ENCODE peak calls at places on chromosomes 4 and X, in four cellular contexts. One of them, this sample, is unnamed.

GRCh38 chrX:42079968-42080367 is 156.6 kb upstream of the CASK start:
- DNase-seq in RWPE2: no peak
- DNase-seq in transverse colon: no peak
- DNase-seq in cardiac fibroblast: no peak
- DNase-seq in this sample: no peak

GRCh38 chr4:55468724-55469123 is 73.0 kb downstream of the TMEM165 start:
- DNase-seq in RWPE2: no peak
- DNase-seq in transverse colon: no peak
- DNase-seq in cardiac fibroblast: peak
- DNase-seq in this sample: peak

GRCh38 chrX:115639481-115639880 is 78.5 kb downstream of the PLS3 start:
- DNase-seq in RWPE2: no peak
- DNase-seq in transverse colon: no peak
- DNase-seq in cardiac fibroblast: no peak
- DNase-seq in this sample: no peak

GRCh38 chr4:2417196-2417764 is 1.2 kb downstream of the ZFYVE28 start:
- DNase-seq in transverse colon: no peak
- DNase-seq in cardiac fibroblast: no peak
- DNase-seq in RWPE2: no peak
- DNase-seq in this sample: no peak

GRCh38 chr4:103718993-103719319 is 829 bp downstream of the TACR3 start:
- DNase-seq in RWPE2: no peak
- DNase-seq in transverse colon: no peak
- DNase-seq in cardiac fibroblast: no peak
- DNase-seq in this sample: peak

GRCh38 chrX:153571159-153571908 is 27.6 kb downstream of the CCNQ start:
- DNase-seq in transverse colon: no peak
- DNase-seq in RWPE2: no peak
- DNase-seq in cardiac fibroblast: no peak
- DNase-seq in this sample: no peak

GRCh38 chr4:181685461-181685860 is 557.7 kb upstream of the TENM3 start:
- DNase-seq in cardiac fibroblast: peak
- DNase-seq in RWPE2: no peak
- DNase-seq in transverse colon: no peak
- DNase-seq in this sample: peak

GRCh38 chrX:118644378-118644777 is 83.0 kb upstream of the IL13RA1 start:
- DNase-seq in RWPE2: no peak
- DNase-seq in transverse colon: no peak
- DNase-seq in cardiac fibroblast: peak
- DNase-seq in this sample: peak

GRCh38 chrX:109840585-109840984 is 107.5 kb upstream of the ACSL4 start:
- DNase-seq in cardiac fibroblast: peak
- DNase-seq in RWPE2: peak
- DNase-seq in transverse colon: peak
- DNase-seq in this sample: peak

GRCh38 chr4:2937146-2937857 is 25.9 kb downstream of the NOP14 start:
- DNase-seq in RWPE2: peak
- DNase-seq in cardiac fibroblast: peak
- DNase-seq in transverse colon: peak
- DNase-seq in this sample: peak

GRCh38 chr4:35885081-35885480 is 359.2 kb downstream of the ARAP2 start:
- DNase-seq in transverse colon: no peak
- DNase-seq in cardiac fibroblast: no peak
- DNase-seq in RWPE2: no peak
- DNase-seq in this sample: peak

GRCh38 chr4:143202824-143203223 is 18.1 kb downstream of the USP38 start:
- DNase-seq in cardiac fibroblast: peak
- DNase-seq in RWPE2: no peak
- DNase-seq in transverse colon: no peak
- DNase-seq in this sample: peak

GRCh38 chrX:72461288-72461687 is 111.4 kb downstream of the HDAC8 start:
- DNase-seq in RWPE2: no peak
- DNase-seq in transverse colon: no peak
- DNase-seq in cardiac fibroblast: no peak
- DNase-seq in this sample: no peak

GRCh38 chr4:498328-498919 is 532 bp downstream of the ZNF721 start:
- DNase-seq in transverse colon: no peak
- DNase-seq in cardiac fibroblast: peak
- DNase-seq in RWPE2: no peak
- DNase-seq in this sample: no peak

GRCh38 chr4:123616970-123617392 is 220.4 kb downstream of the SPRY1 start:
- DNase-seq in RWPE2: no peak
- DNase-seq in cardiac fibroblast: peak
- DNase-seq in transverse colon: peak
- DNase-seq in this sample: no peak

GRCh38 chrX:82813671-82814078 is 694.4 kb upstream of the POU3F4 start:
- DNase-seq in cardiac fibroblast: peak
- DNase-seq in RWPE2: peak
- DNase-seq in transverse colon: no peak
- DNase-seq in this sample: peak

GRCh38 chr4:143381171-143382118 is 44.8 kb downstream of the GAB1 start:
- DNase-seq in cardiac fibroblast: peak
- DNase-seq in RWPE2: no peak
- DNase-seq in transverse colon: peak
- DNase-seq in this sample: peak

GRCh38 chrX:96909291-96909690 is 25.6 kb downstream of the RPA4 start:
- DNase-seq in transverse colon: no peak
- DNase-seq in cardiac fibroblast: peak
- DNase-seq in RWPE2: no peak
- DNase-seq in this sample: no peak

GRCh38 chrX:128287693-128288092 is 235.5 kb upstream of the ACTRT1 start:
- DNase-seq in RWPE2: no peak
- DNase-seq in cardiac fibroblast: no peak
- DNase-seq in transverse colon: no peak
- DNase-seq in this sample: peak

GRCh38 chr4:76473186-76473585 is 38.2 kb downstream of the SHROOM3 start:
- DNase-seq in transverse colon: no peak
- DNase-seq in cardiac fibroblast: no peak
- DNase-seq in RWPE2: no peak
- DNase-seq in this sample: peak

GRCh38 chr4:110532901-110533589 is 57.1 kb downstream of the ENPEP start:
- DNase-seq in cardiac fibroblast: no peak
- DNase-seq in RWPE2: no peak
- DNase-seq in transverse colon: no peak
- DNase-seq in this sample: no peak

GRCh38 chrX:131067846-131068745 is 9.9 kb downstream of the ARHGAP36 start:
- DNase-seq in cardiac fibroblast: no peak
- DNase-seq in RWPE2: no peak
- DNase-seq in transverse colon: no peak
- DNase-seq in this sample: no peak

GRCh38 chr4:55329012-55329411 is 17.0 kb upstream of the SRD5A3 start:
- DNase-seq in transverse colon: no peak
- DNase-seq in RWPE2: no peak
- DNase-seq in cardiac fibroblast: no peak
- DNase-seq in this sample: peak

GRCh38 chr4:38804654-38805295 is at the start of gene TLR1:
- DNase-seq in cardiac fibroblast: peak
- DNase-seq in RWPE2: no peak
- DNase-seq in transverse colon: no peak
- DNase-seq in this sample: peak

GRCh38 chr4:82753725-82754410 is 44.7 kb downstream of the SCD5 start:
- DNase-seq in RWPE2: no peak
- DNase-seq in transverse colon: no peak
- DNase-seq in cardiac fibroblast: no peak
- DNase-seq in this sample: peak

GRCh38 chr4:103032575-103032974 is 13.1 kb upstream of the SLC9B1 start:
- DNase-seq in cardiac fibroblast: peak
- DNase-seq in transverse colon: peak
- DNase-seq in RWPE2: no peak
- DNase-seq in this sample: peak

GRCh38 chr4:3354455-3354811 is 61.6 kb downstream of the RGS12 start:
- DNase-seq in cardiac fibroblast: no peak
- DNase-seq in transverse colon: no peak
- DNase-seq in RWPE2: no peak
- DNase-seq in this sample: no peak

GRCh38 chrX:44904542-44905115 is 31.6 kb downstream of the KDM6A start:
- DNase-seq in RWPE2: no peak
- DNase-seq in transverse colon: no peak
- DNase-seq in cardiac fibroblast: no peak
- DNase-seq in this sample: no peak

GRCh38 chrX:101450052-101450451 is 35.2 kb upstream of the ARMCX4 start:
- DNase-seq in RWPE2: no peak
- DNase-seq in cardiac fibroblast: no peak
- DNase-seq in transverse colon: no peak
- DNase-seq in this sample: no peak

GRCh38 chr4:52713456-52713937 is 37.7 kb downstream of the ERVMER34-1 start:
- DNase-seq in transverse colon: no peak
- DNase-seq in RWPE2: no peak
- DNase-seq in cardiac fibroblast: no peak
- DNase-seq in this sample: no peak

GRCh38 chr4:155908187-155909139 is 5.0 kb downstream of the TDO2 start:
- DNase-seq in cardiac fibroblast: no peak
- DNase-seq in transverse colon: no peak
- DNase-seq in RWPE2: no peak
- DNase-seq in this sample: no peak

GRCh38 chrX:41350150-41350975 is 16.4 kb downstream of the DDX3X start:
- DNase-seq in RWPE2: no peak
- DNase-seq in cardiac fibroblast: peak
- DNase-seq in transverse colon: no peak
- DNase-seq in this sample: no peak

GRCh38 chrX:18654873-18655836 is 16.8 kb downstream of the RS1 start:
- DNase-seq in cardiac fibroblast: peak
- DNase-seq in transverse colon: no peak
- DNase-seq in RWPE2: no peak
- DNase-seq in this sample: no peak

GRCh38 chr4:126364290-126364978 is 1049.7 kb downstream of the FAT4 start:
- DNase-seq in transverse colon: no peak
- DNase-seq in cardiac fibroblast: peak
- DNase-seq in RWPE2: no peak
- DNase-seq in this sample: no peak

GRCh38 chrX:65985922-65986588 is 53.8 kb downstream of the VSIG4 start:
- DNase-seq in cardiac fibroblast: peak
- DNase-seq in RWPE2: no peak
- DNase-seq in transverse colon: peak
- DNase-seq in this sample: peak

GRCh38 chr4:4922441-4922840 is 63.0 kb downstream of the MSX1 start:
- DNase-seq in cardiac fibroblast: no peak
- DNase-seq in RWPE2: no peak
- DNase-seq in transverse colon: no peak
- DNase-seq in this sample: no peak

GRCh38 chr4:4919926-4920325 is 60.5 kb downstream of the MSX1 start:
- DNase-seq in RWPE2: no peak
- DNase-seq in transverse colon: no peak
- DNase-seq in cardiac fibroblast: no peak
- DNase-seq in this sample: no peak

GRCh38 chr4:4923208-4923607 is 63.7 kb downstream of the MSX1 start:
- DNase-seq in cardiac fibroblast: no peak
- DNase-seq in RWPE2: no peak
- DNase-seq in transverse colon: no peak
- DNase-seq in this sample: no peak

GRCh38 chr4:4918067-4918466 is 58.6 kb downstream of the MSX1 start:
- DNase-seq in cardiac fibroblast: no peak
- DNase-seq in transverse colon: no peak
- DNase-seq in RWPE2: no peak
- DNase-seq in this sample: no peak

DNA sequence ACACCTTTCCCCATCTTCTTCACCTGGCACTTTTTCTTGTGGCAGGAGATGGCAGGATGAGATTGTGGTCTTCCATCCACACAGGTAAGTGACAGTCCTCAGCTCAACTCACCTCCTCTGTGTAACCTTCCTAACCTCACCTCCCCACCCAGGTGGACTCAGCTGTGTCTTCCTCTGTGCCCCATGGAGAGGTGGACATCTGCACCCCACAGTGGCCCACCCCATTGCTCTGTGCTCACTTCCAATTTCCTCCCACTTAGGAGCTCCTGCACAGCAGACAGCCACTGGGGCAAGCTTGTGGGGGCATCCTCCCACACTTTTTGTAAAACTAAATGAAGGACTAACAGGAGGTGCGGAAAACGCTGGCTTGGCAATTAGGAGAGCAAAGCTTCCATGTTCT is 61.6 kb downstream of the MSX1 start:
- DNase-seq in cardiac fibroblast: no peak
- DNase-seq in RWPE2: no peak
- DNase-seq in transverse colon: no peak
- DNase-seq in this sample: no peak
- H3K4me3 ChIP-seq in cardiac fibroblast: no peak
- H3K4me3 ChIP-seq in RWPE2: no peak
- H3K4me3 ChIP-seq in transverse colon: no peak
- H3K4me3 ChIP-seq in this sample: no peak

GRCh38 chr4:81040175-81040659 is 9.7 kb downstream of the BMP3 start:
- DNase-seq in cardiac fibroblast: peak
- DNase-seq in RWPE2: no peak
- DNase-seq in transverse colon: no peak
- DNase-seq in this sample: peak
- TF ChIP-seq CTCF in cardiac fibroblast: peak
- TF ChIP-seq CTCF in RWPE2: peak
- TF ChIP-seq CTCF in transverse colon: peak
- TF ChIP-seq CTCF in this sample: peak

GRCh38 chrX:146154191-146154590 is 336.6 kb downstream of the SLITRK2 start:
- DNase-seq in RWPE2: no peak
- DNase-seq in cardiac fibroblast: no peak
- DNase-seq in transverse colon: peak
- DNase-seq in this sample: no peak
- H3K4me3 ChIP-seq in RWPE2: no peak
- H3K4me3 ChIP-seq in cardiac fibroblast: no peak
- H3K4me3 ChIP-seq in transverse colon: no peak
- H3K4me3 ChIP-seq in this sample: no peak

GRCh38 chrX:78357342-78358055 is 30.1 kb upstream of the CYSLTR1 start:
- DNase-seq in transverse colon: no peak
- DNase-seq in cardiac fibroblast: no peak
- DNase-seq in RWPE2: no peak
- DNase-seq in this sample: peak
- TF ChIP-seq CTCF in transverse colon: no peak
- TF ChIP-seq CTCF in cardiac fibroblast: no peak
- TF ChIP-seq CTCF in RWPE2: no peak
- TF ChIP-seq CTCF in this sample: peak

This sample was measured in epithelial cell of esophagus.